ENCODE peak calls at places on chromosomes 4 and X, in seven cellular contexts. O is fibroblast of lung, N is right lobe of liver, H is left ventricle myocardium inferior, Q is colonic mucosa, M is PC-3, S is GM12865. P is an unnamed sample.

GRCh38 chr4:2186133-2186864 is 55.6 kb downstream of the HAUS3 start:
- DNase-seq in O (peak), N (peak), H (no peak), Q (no peak), M (peak), S (peak), P (no peak)

GRCh38 chr4:183987987-183988392 is 82.9 kb downstream of the STOX2 start:
- DNase-seq in O (peak), N (no peak), H (peak), Q (peak), M (peak), S (no peak), P (no peak)

GRCh38 chrX:68146054-68146453 is 287.2 kb downstream of the OPHN1 start:
- DNase-seq in O (peak), N (no peak), H (no peak), Q (no peak), M (peak), S (peak), P (no peak)

GRCh38 chr4:57064811-57065711 is 45.1 kb downstream of the IGFBP7 start:
- DNase-seq in O (peak), N (peak), H (peak), Q (no peak), M (peak), S (no peak), P (no peak)

GRCh38 chrX:26915064-26915463 is 548.1 kb downstream of the PPP4R3C start:
- DNase-seq in O (peak), N (no peak), H (no peak), Q (no peak), M (no peak), S (no peak), P (no peak)

GRCh38 chr4:86579941-86580340 is 14.2 kb upstream of the PTPN13 start:
- DNase-seq in O (no peak), N (no peak), H (no peak), Q (no peak), M (no peak), S (no peak), P (no peak)

GRCh38 chr4:152605641-152606304 is 69.9 kb upstream of the FBXW7 start:
- DNase-seq in O (peak), N (no peak), H (no peak), Q (no peak), M (no peak), S (no peak), P (no peak)

GRCh38 chr4:70759627-70760026 is 37.9 kb downstream of the RUFY3 start:
- DNase-seq in O (no peak), N (no peak), H (no peak), Q (no peak), M (no peak), S (no peak), P (no peak)

GRCh38 chr4:18536420-18536819 is 514.9 kb upstream of the LCORL start:
- DNase-seq in O (no peak), N (no peak), H (no peak), Q (no peak), M (no peak), S (no peak), P (no peak)

GRCh38 chrX:28920141-28920540 is 332.9 kb downstream of the IL1RAPL1 start:
- DNase-seq in O (no peak), N (no peak), H (no peak), Q (no peak), M (no peak), S (no peak), P (no peak)

GRCh38 chr4:71186566-71187398 is 152.0 kb upstream of the SLC4A4 start:
- DNase-seq in O (peak), N (peak), H (peak), Q (peak), M (peak), S (no peak), P (peak)

GRCh38 chrX:39898147-39898546 is 199.6 kb downstream of the BCOR start:
- DNase-seq in O (no peak), N (no peak), H (no peak), Q (no peak), M (peak), S (no peak), P (no peak)

GRCh38 chrX:119669424-119670037 is 23.4 kb downstream of the SEPTIN6 start:
- DNase-seq in O (peak), N (no peak), H (no peak), Q (no peak), M (no peak), S (no peak), P (no peak)

GRCh38 chrX:136176399-136176825 is 29.1 kb downstream of the FHL1 start:
- DNase-seq in O (peak), N (no peak), H (no peak), Q (no peak), M (peak), S (no peak), P (no peak)

GRCh38 chr4:74997942-74998341 is 65.0 kb downstream of the PARM1 start:
- DNase-seq in O (no peak), N (no peak), H (no peak), Q (no peak), M (no peak), S (no peak), P (no peak)

GRCh38 chr4:158322119-158322518 is 111.8 kb downstream of the TMEM144 start:
- DNase-seq in O (no peak), N (no peak), H (no peak), Q (no peak), M (peak), S (no peak), P (no peak)

GRCh38 chr4:36709986-36710385 is 428.6 kb downstream of the DTHD1 start:
- DNase-seq in O (no peak), N (no peak), H (no peak), Q (no peak), M (no peak), S (no peak), P (no peak)

GRCh38 chrX:109855501-109855900 is 122.4 kb upstream of the ACSL4 start:
- DNase-seq in O (no peak), N (no peak), H (no peak), Q (no peak), M (peak), S (no peak), P (no peak)

GRCh38 chr4:102586644-102587021 is 85.5 kb downstream of the NFKB1 start:
- DNase-seq in O (no peak), N (no peak), H (no peak), Q (no peak), M (no peak), S (peak), P (no peak)

GRCh38 chr4:5192271-5192670 is 141.0 kb downstream of the STK32B start:
- DNase-seq in O (no peak), N (no peak), H (no peak), Q (no peak), M (peak), S (no peak), P (no peak)

GRCh38 chr4:109232666-109233065 is 69.8 kb downstream of the COL25A1 start:
- DNase-seq in O (peak), N (no peak), H (no peak), Q (no peak), M (no peak), S (no peak), P (no peak)

GRCh38 chr4:119025440-119025839 is 110.2 kb upstream of the MYOZ2 start:
- DNase-seq in O (peak), N (no peak), H (peak), Q (peak), M (peak), S (no peak), P (no peak)

GRCh38 chr4:98996056-98996941 is 778 bp downstream of the METAP1 start:
- DNase-seq in O (peak), N (no peak), H (no peak), Q (peak), M (peak), S (peak), P (peak)

GRCh38 chrX:46576458-46576857 is 2.9 kb downstream of the CHST7 start:
- DNase-seq in O (peak), N (no peak), H (peak), Q (no peak), M (peak), S (no peak), P (no peak)

GRCh38 chrX:133290076-133290475 is 71.9 kb upstream of the TFDP3 start:
- DNase-seq in O (peak), N (no peak), H (no peak), Q (no peak), M (no peak), S (no peak), P (no peak)

GRCh38 chr4:53478671-53479456 is 101.4 kb downstream of the FIP1L1 start:
- DNase-seq in O (peak), N (no peak), H (no peak), Q (no peak), M (peak), S (no peak), P (no peak)

GRCh38 chrX:107729558-107730297 is 45.9 kb downstream of the TSC22D3 start:
- DNase-seq in O (no peak), N (no peak), H (peak), Q (no peak), M (peak), S (peak), P (peak)

GRCh38 chrX:103913356-103914020 is 48.9 kb upstream of the TMSB15B start:
- DNase-seq in O (peak), N (no peak), H (no peak), Q (no peak), M (peak), S (no peak), P (no peak)

GRCh38 chr4:39469429-39470077 is 10.7 kb downstream of the LIAS start:
- DNase-seq in O (peak), N (peak), H (no peak), Q (peak), M (peak), S (peak), P (peak)

GRCh38 chrX:49129427-49129826 is 5.9 kb upstream of the GPKOW start:
- DNase-seq in O (no peak), N (no peak), H (no peak), Q (no peak), M (no peak), S (no peak), P (no peak)

GRCh38 chrX:81336455-81337144 is 134.7 kb downstream of the SH3BGRL start:
- DNase-seq in O (peak), N (no peak), H (no peak), Q (no peak), M (no peak), S (no peak), P (no peak)

GRCh38 chr4:47032405-47033106 is 1.2 kb downstream of the GABRB1 start:
- DNase-seq in O (peak), N (peak), H (peak), Q (peak), M (no peak), S (peak), P (peak)

GRCh38 chrX:22040184-22040583 is 8.1 kb downstream of the PHEX start:
- DNase-seq in O (no peak), N (no peak), H (no peak), Q (no peak), M (no peak), S (no peak), P (no peak)

GRCh38 chrX:31807165-31807564 is 735.3 kb upstream of the FTHL17 start:
- DNase-seq in O (no peak), N (no peak), H (no peak), Q (no peak), M (no peak), S (no peak), P (no peak)
- TF ChIP-seq CTCF in O (no peak), N (no peak), H (no peak), Q (no peak), M (no peak), S (no peak), P (no peak)

GRCh38 chrX:42176790-42177189 is 253.4 kb upstream of the CASK start:
- DNase-seq in O (no peak), N (no peak), H (no peak), Q (no peak), M (peak), S (no peak), P (no peak)
- TF ChIP-seq CTCF in O (no peak), N (no peak), H (no peak), Q (no peak), M (no peak), S (no peak), P (no peak)

GRCh38 chrX:106039920-106040319 is 1.4 kb upstream of the SERPINA7 start:
- DNase-seq in O (no peak), N (no peak), H (no peak), Q (peak), M (peak), S (no peak), P (no peak)

GRCh38 chrX:106037835-106038473 is 573 bp downstream of the SERPINA7 start:
- DNase-seq in O (no peak), N (no peak), H (no peak), Q (no peak), M (no peak), S (no peak), P (no peak)

GRCh38 chrX:106038625-106039024 is at the start of gene SERPINA7:
- DNase-seq in O (no peak), N (no peak), H (no peak), Q (no peak), M (no peak), S (no peak), P (no peak)

GRCh38 chrX:106036716-106037115 is 1.8 kb downstream of the SERPINA7 start:
- DNase-seq in O (no peak), N (no peak), H (no peak), Q (no peak), M (no peak), S (no peak), P (no peak)

GRCh38 chrX:106035064-106035463 is 3.5 kb downstream of the SERPINA7 start:
- DNase-seq in O (no peak), N (no peak), H (no peak), Q (no peak), M (peak), S (no peak), P (no peak)
- TF ChIP-seq CTCF in O (no peak), N (peak), H (peak), Q (no peak), M (peak), S (peak), P (no peak)

GRCh38 chrX:117910216-117910615 is 206.4 kb downstream of the KLHL13 start:
- DNase-seq in O (peak), N (no peak), H (no peak), Q (no peak), M (no peak), S (no peak), P (no peak)
- TF ChIP-seq CTCF in O (no peak), N (no peak), H (no peak), Q (no peak), M (no peak), S (no peak), P (no peak)

GRCh38 chr4:168674869-168675268 is 178.0 kb downstream of the PALLD start:
- DNase-seq in O (no peak), N (no peak), H (no peak), Q (no peak), M (peak), S (no peak), P (no peak)

GRCh38 chr4:168679397-168680176 is 182.7 kb downstream of the PALLD start:
- DNase-seq in O (no peak), N (no peak), H (no peak), Q (no peak), M (peak), S (no peak), P (no peak)

GRCh38 chr4:168678751-168679366 is 182.0 kb downstream of the PALLD start:
- DNase-seq in O (no peak), N (no peak), H (no peak), Q (no peak), M (no peak), S (no peak), P (no peak)

GRCh38 chr4:168677063-168677462 is 180.2 kb downstream of the PALLD start:
- DNase-seq in O (no peak), N (no peak), H (no peak), Q (no peak), M (no peak), S (no peak), P (no peak)

GRCh38 chr4:168677879-168678278 is 181.0 kb downstream of the PALLD start:
- DNase-seq in O (no peak), N (no peak), H (no peak), Q (no peak), M (no peak), S (no peak), P (no peak)
- TF ChIP-seq CTCF in O (no peak), N (no peak), H (no peak), Q (no peak), M (no peak), S (no peak), P (no peak)

GRCh38 chrX:115539841-115540240 is 21.1 kb upstream of the PLS3 start:
- DNase-seq in O (no peak), N (no peak), H (no peak), Q (no peak), M (no peak), S (peak), P (no peak)
- TF ChIP-seq CTCF in O (no peak), N (no peak), H (no peak), Q (no peak), M (no peak), S (no peak), P (no peak)

DNA sequence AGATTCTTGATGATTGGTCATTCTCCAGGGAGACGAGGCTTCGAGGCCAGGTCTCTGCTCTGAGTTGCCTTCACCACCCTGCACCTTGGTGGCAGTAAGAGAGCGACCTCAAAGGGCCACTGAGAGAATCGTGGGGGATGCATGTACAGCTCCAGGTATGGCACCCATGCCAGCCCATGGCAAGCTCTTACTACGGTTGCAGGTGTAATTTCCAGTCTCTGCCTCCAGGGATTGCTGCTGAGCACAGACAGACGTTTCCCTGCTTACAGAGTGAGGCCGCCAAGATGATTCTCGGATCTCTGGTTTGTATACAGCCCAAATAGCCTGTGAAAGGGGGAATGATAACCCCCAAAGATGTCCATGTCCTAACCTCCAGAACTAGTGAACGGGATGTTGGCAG is 16.3 kb upstream of the DRD5 start:
- DNase-seq in O (no peak), N (no peak), H (no peak), Q (peak), M (peak), S (peak), P (peak)
- TF ChIP-seq CTCF in O (peak), N (peak), H (peak), Q (peak), M (peak), S (peak), P (peak)

DNA sequence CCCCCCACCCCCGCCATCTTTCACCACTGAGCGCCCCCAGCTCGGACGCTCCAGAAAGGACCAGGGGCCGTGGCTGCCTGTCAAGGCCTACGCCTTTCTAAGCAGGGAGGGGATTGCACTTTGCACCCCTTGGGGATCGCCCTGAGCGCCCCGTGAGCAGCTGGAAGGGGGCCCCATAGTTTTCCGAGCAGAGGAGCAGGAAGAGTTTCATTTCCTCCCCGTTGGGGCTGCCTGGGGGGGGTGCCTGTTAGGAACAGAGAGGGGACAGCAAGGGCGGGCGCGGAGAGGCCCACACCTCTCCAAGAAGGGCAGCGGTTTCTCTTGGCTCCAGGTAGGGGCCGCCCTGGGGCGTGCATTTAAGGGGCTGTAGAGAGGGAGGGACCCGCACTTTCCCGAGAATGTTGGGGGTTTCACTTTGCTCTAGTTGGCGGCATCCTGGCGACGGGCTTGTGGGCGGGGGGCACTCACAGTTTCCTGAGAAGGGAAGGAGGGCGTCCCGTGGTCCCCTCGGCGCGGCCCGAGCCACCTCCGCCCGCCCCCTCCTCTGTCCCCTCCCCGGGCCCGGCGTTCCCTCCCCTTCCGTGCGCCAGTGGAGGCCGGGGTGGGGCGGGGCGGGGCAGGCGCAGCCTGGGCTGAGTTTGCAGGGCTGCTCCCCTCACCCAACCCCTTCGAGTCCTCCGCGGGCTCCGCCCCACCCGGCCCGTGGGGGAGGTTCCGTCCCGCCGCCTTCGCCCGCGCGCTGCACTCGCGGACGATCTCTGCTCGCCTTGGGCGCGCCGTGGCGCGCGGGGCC is 82.3 kb upstream of the CD99 start:
- DNase-seq in O (peak), N (peak), H (peak), Q (peak), M (peak), S (peak), P (peak)
- TF ChIP-seq CTCF in O (no peak), N (no peak), H (no peak), Q (no peak), M (no peak), S (no peak), P (no peak)